ENCODE peak calls at places on chromosomes 7 and 10, in nine cellular contexts. W is RWPE1; K is caudate nucleus; H is iPS-NIHi11; B is small intestine; P is fibroblast of lung; Q is effector memory CD8-positive, alpha-beta T cell; U is ACHN; C is GM13976. V is an unnamed sample.

GRCh38 chr10:71729023-71729649 is 9.6 kb upstream of the C10orf105 start:
- DNase-seq in P (no peak), H (no peak), B (peak), K (no peak), C (no peak), Q (no peak), W (peak), U (no peak), V (no peak)

GRCh38 chr10:69051303-69051702 is 36.6 kb upstream of the SRGN start:
- DNase-seq in P (peak), C (peak), H (no peak), K (no peak), Q (no peak), W (no peak), B (no peak), U (no peak), V (no peak)

GRCh38 chr10:44339218-44339617 is 45.7 kb downstream of the CXCL12 start:
- DNase-seq in C (no peak), W (no peak), H (no peak), P (no peak), K (no peak), Q (no peak), U (no peak), B (no peak), V (no peak)

GRCh38 chr7:20331231-20331880 is 656 bp downstream of the ITGB8 start:
- DNase-seq in P (peak), W (no peak), Q (no peak), K (peak), B (peak), H (peak), C (peak), U (peak), V (peak)

GRCh38 chr7:1539346-1540321 is 9.1 kb downstream of the MAFK start:
- DNase-seq in W (no peak), K (no peak), U (no peak), C (no peak), P (peak), H (no peak), B (no peak), Q (no peak), V (no peak)

GRCh38 chr10:122298598-122299301 is 27.7 kb downstream of the BTBD16 start:
- DNase-seq in H (peak), U (peak), B (peak), W (peak), K (peak), Q (peak), C (peak), P (peak), V (peak)

GRCh38 chr7:71444130-71444529 is 312.2 kb downstream of the GALNT17 start:
- DNase-seq in P (no peak), U (no peak), Q (no peak), H (no peak), W (no peak), K (no peak), B (no peak), C (no peak), V (no peak)

GRCh38 chr10:6667679-6668270 is 87.7 kb upstream of the PRKCQ start:
- DNase-seq in B (peak), H (peak), C (no peak), W (peak), P (peak), K (peak), Q (no peak), U (peak), V (peak)

GRCh38 chr7:137959987-137960386 is 41.9 kb downstream of the CREB3L2 start:
- DNase-seq in C (no peak), H (no peak), K (no peak), B (no peak), Q (no peak), U (no peak), P (peak), W (no peak), V (no peak)

GRCh38 chr10:92891885-92892705 is 43.8 kb downstream of the EXOC6 start:
- DNase-seq in W (peak), H (peak), U (peak), B (peak), P (peak), Q (no peak), C (no peak), K (no peak), V (no peak)

GRCh38 chr7:96205665-96206064 is 116.2 kb downstream of the SLC25A13 start:
- DNase-seq in B (no peak), K (no peak), U (no peak), W (no peak), C (no peak), P (no peak), Q (no peak), H (no peak), V (no peak)

GRCh38 chr10:87541114-87541513 is 36.4 kb downstream of the MINPP1 start:
- DNase-seq in Q (no peak), P (peak), U (no peak), C (no peak), W (no peak), K (no peak), B (no peak), H (no peak), V (no peak)

GRCh38 chr7:19030280-19030679 is 87.2 kb downstream of the TWIST1 start:
- DNase-seq in C (no peak), W (no peak), K (no peak), Q (no peak), B (no peak), P (peak), H (no peak), U (no peak), V (no peak)

V was measured in NCI-H1930.